ENCODE peak calls at places on chromosomes 3 and 15, in five cellular contexts. F is hepatocyte, H is PC-3, T is HCT116, U is GM23338. N is an unnamed sample.

GRCh38 chr15:70258369-70259029 is 160.8 kb upstream of the TLE3 start:
- DNase-seq in F (no peak), H (no peak), T (no peak), U (no peak), N (no peak)

GRCh38 chr3:49803464-49804140 is 541 bp downstream of the INKA1 start:
- DNase-seq in F (peak; percentile 71), H (no peak), T (no peak), U (peak; percentile 76), N (peak; percentile 28)

GRCh38 chr3:179082416-179082815 is 10.8 kb upstream of the ZMAT3 start:
- DNase-seq in F (no peak), H (peak; percentile 54), T (no peak), U (no peak), N (no peak)

GRCh38 chr15:63079938-63080626 is 37.5 kb downstream of the TPM1 start:
- DNase-seq in F (peak; percentile 44), H (peak; percentile 64), T (peak; percentile 12), U (no peak), N (no peak)

GRCh38 chr3:153370680-153371079 is 208.7 kb downstream of the RAP2B start:
- DNase-seq in F (no peak), H (no peak), T (no peak), U (no peak), N (no peak)

GRCh38 chr3:171127611-171128010 is 101.1 kb upstream of the SLC2A2 start:
- DNase-seq in F (no peak), H (no peak), T (no peak), U (no peak), N (no peak)

GRCh38 chr15:87672309-87672897 is 584.1 kb downstream of the NTRK3 start:
- DNase-seq in F (peak; percentile 50), H (peak; percentile 38), T (no peak), U (peak; percentile 79), N (no peak)

GRCh38 chr3:71389911-71390573 is 193.5 kb downstream of the FOXP1 start:
- DNase-seq in F (peak; percentile 42), H (peak; percentile 65), T (no peak), U (peak; percentile 71), N (peak; percentile 28)

GRCh38 chr3:111801697-111802655 is 57.1 kb upstream of the PHLDB2 start:
- DNase-seq in F (peak; percentile 19), H (peak; percentile 97), T (no peak), U (no peak), N (no peak)

GRCh38 chr3:150216041-150216811 is 191.9 kb upstream of the TSC22D2 start:
- DNase-seq in F (peak; percentile 35), H (peak; percentile 29), T (no peak), U (no peak), N (no peak)

GRCh38 chr3:197028711-197029510 is 706 bp downstream of the MELTF start:
- DNase-seq in F (no peak), H (peak; percentile 36), T (no peak), U (no peak), N (no peak)
- TF ChIP-seq EZH2 in F (no peak), H (no peak), T (no peak), U (peak; percentile 38), N (no peak)

GRCh38 chr15:29938701-29939340 is 116.6 kb upstream of the TJP1 start:
- DNase-seq in F (no peak), H (peak; percentile 52), T (no peak), U (peak; percentile 54), N (no peak)
- TF ChIP-seq CTCF in F (peak; percentile 23), H (peak; percentile 56), T (peak; percentile 41), U (peak; percentile 47), N (peak; percentile 4)

DNA sequence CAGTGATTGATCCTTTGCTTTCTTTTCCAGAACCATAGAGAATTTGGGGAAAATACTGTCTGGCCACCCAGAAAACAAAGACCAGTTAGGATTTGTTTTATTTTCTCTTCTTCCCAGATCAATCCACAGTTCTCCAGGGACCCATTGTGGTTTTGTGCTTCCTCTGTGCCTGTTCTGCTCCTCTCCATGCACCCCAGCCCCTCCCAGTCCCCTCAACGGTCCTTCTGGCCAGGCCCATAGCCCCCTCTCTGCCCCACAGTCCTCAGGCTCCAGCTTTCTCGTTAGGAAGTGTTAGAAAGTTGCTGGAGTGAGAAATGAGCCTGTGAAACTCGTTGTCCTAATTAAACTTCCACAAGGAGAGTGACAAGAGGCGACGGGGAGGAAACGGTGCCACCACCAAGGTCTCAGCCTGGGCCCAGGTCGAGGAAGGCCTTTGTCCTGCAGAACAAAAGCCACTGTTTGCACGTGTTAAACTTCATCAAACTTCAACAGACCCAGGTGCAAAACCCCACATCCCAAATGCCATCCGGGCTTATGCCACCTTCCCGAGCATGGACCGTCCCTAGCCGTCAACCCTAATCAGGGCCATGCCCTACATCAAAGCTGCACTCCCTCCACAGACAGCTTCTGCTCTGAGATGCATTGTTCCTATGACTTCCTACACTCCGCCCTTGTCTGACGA is 18.7 kb upstream of the ALDH1A3 start:
- DNase-seq in F (no peak), H (no peak), T (no peak), U (no peak), N (no peak)
- H3K9me2 ChIP-seq in F (no peaks in the 10 kb centered on the region), H (no peaks in the 10 kb centered on the region), T (no peaks in the 10 kb centered on the region), U (no peaks in the 10 kb centered on the region), N (no peaks in the 10 kb centered on the region)

GRCh38 chr15:96330064-96330449 is 443 bp upstream of the NR2F2 start:
- DNase-seq in F (no peak), H (peak; percentile 81), T (peak; percentile 51), U (peak; percentile 79), N (peak; percentile 60)

GRCh38 chr15:96331942-96332853 is 1.7 kb downstream of the NR2F2 start:
- DNase-seq in F (peak; percentile 67), H (peak; percentile 49), T (no peak), U (peak; percentile 82), N (no peak)

GRCh38 chr15:96332854-96333193 is 2.3 kb downstream of the NR2F2 start:
- DNase-seq in F (no peak), H (peak; percentile 38), T (no peak), U (no peak), N (no peak)

GRCh38 chr15:96330450-96331140 is at the start of gene NR2F2:
- DNase-seq in F (peak; percentile 100), H (peak; percentile 97), T (peak; percentile 94), U (peak; percentile 98), N (peak; percentile 92)

DNA sequence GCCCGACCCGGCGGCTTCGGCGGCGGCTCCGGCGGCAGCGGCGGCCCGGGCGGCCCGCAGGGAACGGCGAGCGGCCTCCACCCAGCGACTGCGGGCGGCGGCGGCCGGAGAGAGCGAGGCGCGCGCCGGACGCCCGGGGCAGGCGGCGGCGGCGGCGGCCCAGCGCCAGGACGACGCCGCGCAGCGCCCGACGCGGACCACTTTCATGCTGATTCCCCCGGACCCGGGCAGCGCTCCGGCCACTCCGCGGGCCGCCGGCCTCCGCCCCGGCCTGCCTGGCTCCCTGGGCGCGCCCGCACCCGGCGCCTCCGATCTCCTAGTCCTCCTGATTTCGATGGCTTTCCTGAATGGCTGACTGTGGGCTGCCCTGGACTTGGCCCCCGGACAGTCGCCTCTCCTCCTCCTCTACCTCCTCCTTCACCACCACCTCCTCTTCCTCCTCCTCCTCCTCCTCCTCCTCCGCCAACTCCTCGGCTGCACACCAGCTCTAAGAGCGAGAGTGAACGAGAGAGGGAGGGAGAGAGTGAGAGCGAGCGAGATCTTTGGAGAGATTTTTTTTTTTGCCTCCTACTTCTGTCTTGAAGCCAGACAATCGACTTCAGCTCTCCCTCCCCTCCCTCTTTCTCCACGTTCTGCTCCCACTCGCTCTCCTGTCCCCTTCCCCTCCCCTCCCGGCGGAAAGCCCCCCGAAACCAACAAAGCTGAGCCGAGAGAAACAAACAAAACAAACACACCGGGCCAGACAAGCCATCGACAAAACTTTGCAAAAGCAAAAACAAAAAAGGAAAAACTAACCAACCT is 841 bp downstream of the NR2F2 start:
- DNase-seq in F (peak; percentile 75), H (peak; percentile 31), T (no peak), U (no peak), N (no peak)
- TF ChIP-seq EZH2 in F (no peak), H (no peak), T (no peak), U (peak; percentile 99), N (no peak)

DNA sequence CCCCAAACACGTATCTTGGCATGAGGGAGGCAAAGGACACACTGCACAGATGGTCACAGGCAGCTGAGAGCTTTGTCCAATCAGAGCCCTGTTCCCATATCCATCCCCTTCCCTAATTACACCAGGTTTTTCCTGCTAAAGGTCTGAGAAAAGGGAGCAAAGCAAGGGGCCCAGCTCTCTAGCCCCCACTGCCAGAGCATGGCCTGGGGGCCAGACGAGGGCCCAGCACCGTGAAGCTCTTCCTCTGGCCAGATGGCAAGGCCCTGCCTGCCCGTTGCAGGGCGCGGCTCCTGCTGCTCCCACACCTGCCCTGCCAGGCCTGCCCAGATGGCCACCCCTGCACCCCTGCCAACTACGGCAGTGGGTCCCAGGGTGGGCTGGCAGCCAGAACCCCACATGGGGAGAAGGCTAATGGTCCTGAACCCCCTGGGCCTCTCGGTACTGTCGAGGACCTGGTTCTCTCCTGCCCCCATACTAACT is 3.2 kb downstream of the SHF start:
- DNase-seq in F (no peak), H (no peak), T (no peak), U (no peak), N (no peak)
- TF ChIP-seq CTCF in F (no peak), H (no peak), T (no peak), U (no peak), N (no peak)

GRCh38 chr3:32886911-32887310 is 64.5 kb upstream of the CCR4 start:
- DNase-seq in F (no peak), H (no peak), T (no peak), U (no peak), N (peak; percentile 23)

GRCh38 chr3:32884532-32885031 is 66.8 kb downstream of the TRIM71 start:
- DNase-seq in F (peak; percentile 31), H (no peak), T (no peak), U (no peak), N (no peak)

GRCh38 chr3:32888739-32889138 is 62.7 kb upstream of the CCR4 start:
- DNase-seq in F (no peak), H (no peak), T (no peak), U (no peak), N (peak; percentile 89)

GRCh38 chr3:32885283-32885935 is 66.0 kb upstream of the CCR4 start:
- DNase-seq in F (no peak), H (no peak), T (no peak), U (no peak), N (no peak)

GRCh38 chr3:32886296-32886695 is 65.1 kb upstream of the CCR4 start:
- DNase-seq in F (no peak), H (peak; percentile 27), T (no peak), U (no peak), N (no peak)
- H3K9me2 ChIP-seq in F (no peaks in the 10 kb centered on the region), H (no peaks in the 10 kb centered on the region), T (no peaks in the 10 kb centered on the region), U (no peaks in the 10 kb centered on the region), N (no peaks in the 10 kb centered on the region)

GRCh38 chr15:31977138-31977537 is 53.2 kb upstream of the CHRNA7 start:
- DNase-seq in F (no peak), H (no peak), T (no peak), U (no peak), N (no peak)

GRCh38 chr15:31977812-31978662 is 52.3 kb upstream of the CHRNA7 start:
- DNase-seq in F (peak; percentile 82), H (peak; percentile 52), T (peak; percentile 32), U (peak; percentile 87), N (peak; percentile 30)

GRCh38 chr15:31974855-31975421 is 55.4 kb upstream of the CHRNA7 start:
- DNase-seq in F (peak; percentile 77), H (peak; percentile 70), T (no peak), U (peak; percentile 92), N (peak; percentile 36)

GRCh38 chr15:31974154-31974794 is 56.0 kb upstream of the CHRNA7 start:
- DNase-seq in F (no peak), H (no peak), T (no peak), U (peak; percentile 30), N (no peak)

GRCh38 chr15:31975446-31976229 is 54.7 kb upstream of the CHRNA7 start:
- DNase-seq in F (no peak), H (peak; percentile 41), T (no peak), U (peak; percentile 38), N (no peak)
- TF ChIP-seq EZH2 in F (no peak), H (no peak), T (no peak), U (no peak), N (no peak)

GRCh38 chr15:82124331-82125263 is 78.8 kb upstream of the MEX3B start:
- DNase-seq in F (no peak), H (no peak), T (no peak), U (peak; percentile 40), N (no peak)
- TF ChIP-seq CTCF in F (no peak), H (no peak), T (peak; percentile 9), U (peak; percentile 50), N (no peak)